ENCODE peak calls at places on chromosomes 12 and 14, in eight cellular contexts. Q is stimulated activated CD8-positive, alpha-beta memory T cell treated with anti-CD3 and anti-CD28 coated beads, Interleukin-2, amount 100 ng/mL, for 48 hours; P is NCI-H510A treated with DMSO at 0.1 percent for 48 hours; O is MM.1S; H is activated CD4-positive, alpha-beta T cell treated with anti-CD3 and anti-CD28 coated beads, Interleukin-2, amount 50 U/mL, for 48 hours; W is chondrocyte; J is sigmoid colon; Z is stimulated activated effector memory CD8-positive, alpha-beta T cell treated with anti-CD3 and anti-CD28 coated beads, Interleukin-12 subunit alpha, Interleukin-12 subunit beta, amount 100 ng/mL, for 72 hours. I is an unnamed sample.
A peak's percentile ranks its signal among the peaks of the same experiment; 100 is the strongest.

GRCh38 chr12:132325733-132326130 is 3.7 kb downstream of the GALNT9 start:
- DNase-seq in Q (no peak), P (no peak), O (no peak), H (no peak), W (peak; percentile 77), J (no peak), Z (no peak), I (no peak)

GRCh38 chr12:20368653-20369163 is 371 bp downstream of the PDE3A start:
- DNase-seq in Q (no peak), P (peak; percentile 29), O (no peak), H (no peak), W (no peak), J (peak; percentile 78), Z (no peak), I (no peak)

GRCh38 chr12:109519787-109520186 is 42.4 kb downstream of the UBE3B start:
- DNase-seq in Q (no peak), P (no peak), O (no peak), H (no peak), W (no peak), J (peak; percentile 25), Z (no peak), I (no peak)

GRCh38 chr14:105047283-105048016 is 17.8 kb downstream of the GPR132 start:
- DNase-seq in Q (no peak), P (no peak), O (no peak), H (peak; percentile 40), W (no peak), J (peak; percentile 66), Z (no peak), I (no peak)

GRCh38 chr14:100304825-100305445 is 1.3 kb downstream of the SLC25A29 start:
- DNase-seq in Q (no peak), P (peak; percentile 75), O (no peak), H (no peak), W (no peak), J (no peak), Z (no peak), I (no peak)

GRCh38 chr12:50401383-50402155 is 884 bp downstream of the LARP4 start:
- DNase-seq in Q (no peak), P (peak; percentile 16), O (peak; percentile 21), H (no peak), W (no peak), J (peak; percentile 67), Z (no peak), I (no peak)

GRCh38 chr12:110498984-110499706 is 2.8 kb downstream of the VPS29 start:
- DNase-seq in Q (no peak), P (no peak), O (no peak), H (no peak), W (no peak), J (no peak), Z (no peak), I (no peak)

GRCh38 chr14:23056257-23056955 is 914 bp downstream of the CDH24 start:
- DNase-seq in Q (peak; percentile 60), P (no peak), O (peak; percentile 64), H (peak; percentile 67), W (no peak), J (peak; percentile 80), Z (peak; percentile 55), I (peak; percentile 90)

GRCh38 chr14:77102154-77102553 is 4.1 kb downstream of the CIPC start:
- DNase-seq in Q (no peak), P (no peak), O (no peak), H (no peak), W (no peak), J (no peak), Z (no peak), I (no peak)

GRCh38 chr12:12513416-12514006 is 49.2 kb downstream of the DUSP16 start:
- DNase-seq in Q (no peak), P (no peak), O (no peak), H (no peak), W (no peak), J (no peak), Z (no peak), I (no peak)